ENCODE peak calls at places on chromosomes 11 and 22, in six cellular contexts. Z is NCI-H345; J is HCEC 1CT; E is CD8-positive, alpha-beta memory T cell; I is stimulated activated CD8-positive, alpha-beta memory T cell treated with anti-CD3 and anti-CD28 coated beads, Interleukin-7, amount 100 ng/mL, for 1 hour; N is HTR-8/SVneo. A is an unnamed sample.

GRCh38 chr22:45496451-45496941 is 6.2 kb upstream of the FBLN1 start:
- DNase-seq in Z (no peak), J (no peak), E (no peak), I (no peak), N (no peak), A (no peak)

GRCh38 chr22:35930933-35931332 is 97.7 kb downstream of the RBFOX2 start:
- DNase-seq in Z (peak), J (peak), E (no peak), I (no peak), N (peak), A (no peak)

GRCh38 chr22:37907036-37907954 is 1.2 kb downstream of the MICALL1 start:
- DNase-seq in Z (no peak), J (peak), E (no peak), I (no peak), N (no peak), A (no peak)

GRCh38 chr11:76287227-76287626 is 80.9 kb upstream of the WNT11 start:
- DNase-seq in Z (no peak), J (no peak), E (no peak), I (no peak), N (no peak), A (no peak)

GRCh38 chr11:101470881-101471535 is 112.8 kb downstream of the TRPC6 start:
- DNase-seq in Z (no peak), J (peak), E (no peak), I (no peak), N (no peak), A (no peak)

GRCh38 chr11:69280994-69281393 is 13.0 kb upstream of the MYEOV start:
- DNase-seq in Z (no peak), J (peak), E (no peak), I (no peak), N (peak), A (no peak)

GRCh38 chr11:65871811-65872548 is 620 bp downstream of the EFEMP2 start:
- DNase-seq in Z (no peak), J (peak), E (no peak), I (no peak), N (no peak), A (no peak)

GRCh38 chr11:85115798-85116197 is 511.3 kb downstream of the DLG2 start:
- DNase-seq in Z (no peak), J (no peak), E (no peak), I (no peak), N (no peak), A (no peak)

GRCh38 chr22:31173386-31174145 is 13.6 kb downstream of the RNF185 start:
- DNase-seq in Z (no peak), J (peak), E (no peak), I (no peak), N (peak), A (no peak)

GRCh38 chr11:81895258-81895657 is 838.4 kb downstream of the FAM181B start:
- DNase-seq in Z (no peak), J (no peak), E (no peak), I (no peak), N (no peak), A (no peak)

GRCh38 chr22:19889951-19890350 is 35.3 kb upstream of the GNB1L start:
- DNase-seq in Z (no peak), J (no peak), E (no peak), I (no peak), N (no peak), A (no peak)

GRCh38 chr11:61061081-61061826 is 41.0 kb upstream of the CD5 start:
- DNase-seq in Z (no peak), J (peak), E (peak), I (no peak), N (peak), A (peak)

GRCh38 chr11:73200256-73200655 is 17.8 kb upstream of the P2RY2 start:
- DNase-seq in Z (no peak), J (no peak), E (no peak), I (no peak), N (no peak), A (no peak)

GRCh38 chr11:73325036-73325981 is 17.2 kb downstream of the ARHGEF17 start:
- DNase-seq in Z (no peak), J (peak), E (no peak), I (no peak), N (no peak), A (no peak)

GRCh38 chr11:77087723-77088225 is 14.9 kb upstream of the OMP start:
- DNase-seq in Z (no peak), J (no peak), E (no peak), I (no peak), N (no peak), A (no peak)

GRCh38 chr22:30235687-30236170 is 10.8 kb downstream of the LIF start:
- DNase-seq in Z (no peak), J (no peak), E (no peak), I (no peak), N (peak), A (no peak)

GRCh38 chr11:128911239-128911638 is 20.1 kb downstream of the KCNJ5 start:
- DNase-seq in Z (no peak), J (no peak), E (no peak), I (no peak), N (no peak), A (no peak)

GRCh38 chr11:102476812-102477211 is 24.2 kb upstream of the TMEM123 start:
- DNase-seq in Z (peak), J (no peak), E (no peak), I (no peak), N (peak), A (no peak)

GRCh38 chr11:45182902-45183301 is 36.5 kb downstream of the PRDM11 start:
- DNase-seq in Z (peak), J (no peak), E (no peak), I (no peak), N (no peak), A (no peak)

GRCh38 chr11:57480409-57481137 is 20.2 kb downstream of the RTN4RL2 start:
- DNase-seq in Z (peak), J (peak), E (no peak), I (no peak), N (peak), A (no peak)

GRCh38 chr11:102426570-102426969 is 26.0 kb downstream of the TMEM123 start:
- DNase-seq in Z (no peak), J (no peak), E (no peak), I (no peak), N (no peak), A (no peak)

GRCh38 chr11:72712168-72712721 is 38.0 kb upstream of the PDE2A start:
- DNase-seq in Z (no peak), J (no peak), E (no peak), I (no peak), N (no peak), A (no peak)

GRCh38 chr22:48507595-48508350 is 1319.9 kb downstream of the BRD1 start:
- DNase-seq in Z (no peak), J (no peak), E (no peak), I (no peak), N (no peak), A (no peak)

GRCh38 chr11:79321282-79321681 is 119.5 kb downstream of the TENM4 start:
- DNase-seq in Z (no peak), J (no peak), E (no peak), I (no peak), N (no peak), A (no peak)

GRCh38 chr11:9573054-9573774 is at the start of gene WEE1:
- DNase-seq in Z (peak), J (peak), E (peak), I (peak), N (peak), A (peak)

GRCh38 chr11:106238704-106239360 is 161.4 kb downstream of the AASDHPPT start:
- DNase-seq in Z (no peak), J (peak), E (no peak), I (no peak), N (no peak), A (no peak)

GRCh38 chr22:41285441-41285819 is 557 bp downstream of the RANGAP1 start:
- DNase-seq in Z (peak), J (peak), E (peak), I (peak), N (peak), A (peak)

GRCh38 chr22:30267382-30268302 is 991 bp upstream of the OSM start:
- DNase-seq in Z (no peak), J (no peak), E (peak), I (no peak), N (no peak), A (no peak)

GRCh38 chr22:38289583-38290082 is 16.8 kb upstream of the TMEM184B start:
- DNase-seq in Z (no peak), J (no peak), E (no peak), I (no peak), N (no peak), A (no peak)

GRCh38 chr11:93784935-93785360 is 866 bp downstream of the MED17 start:
- DNase-seq in Z (peak), J (peak), E (no peak), I (no peak), N (peak), A (no peak)

GRCh38 chr11:131928992-131929391 is 558.6 kb downstream of the NTM start:
- DNase-seq in Z (no peak), J (no peak), E (no peak), I (no peak), N (no peak), A (no peak)

GRCh38 chr11:61297741-61298140 is 2.6 kb upstream of the VWCE start:
- DNase-seq in Z (no peak), J (peak), E (no peak), I (no peak), N (peak), A (no peak)

GRCh38 chr22:50714150-50714549 is 23.9 kb upstream of the ACR start:
- DNase-seq in Z (no peak), J (no peak), E (no peak), I (no peak), N (no peak), A (no peak)

A was measured in activated gamma-delta T cell.